ENCODE peak calls at places on chromosomes 11 and 22, in ten cellular contexts. A is renal cortical epithelial cell; G is A549; Z is ACHN; L is stimulated activated CD4-positive, alpha-beta T cell treated with anti-CD3 and anti-CD28 coated beads, Interleukin-4, amount 100 ng/mL, for 1 hour; Y is EL; F is Caki2; R is NCI-H146; N is HL-60; H is H54. K is an unnamed sample.

GRCh38 chr11:81007046-81007445 is 1566.2 kb upstream of the TENM4 start:
- DNase-seq in L (no peak), F (peak; percentile 12), G (no peak), N (no peak), H (no peak), Z (peak; percentile 49), R (no peak), A (peak; percentile 55), Y (no peak), K (no peak)

GRCh38 chr11:120168108-120168959 is 30.4 kb upstream of the TRIM29 start:
- DNase-seq in A (no peak), R (no peak), L (no peak), N (no peak), Y (no peak), F (no peak), G (no peak), H (no peak), Z (no peak), K (no peak)

GRCh38 chr11:69480547-69481392 is 693 bp upstream of the LINC01488 start:
- DNase-seq in N (no peak), Y (peak; percentile 21), R (no peak), H (no peak), G (peak; percentile 35), L (no peak), F (no peak), Z (no peak), A (no peak), K (no peak)

GRCh38 chr11:83681944-83682644 is 395.9 kb upstream of the CCDC90B start:
- DNase-seq in A (no peak), L (no peak), F (no peak), G (no peak), N (no peak), R (no peak), H (no peak), Y (no peak), Z (no peak), K (no peak)

GRCh38 chr22:43228330-43228729 is 41.4 kb upstream of the TTLL12 start:
- DNase-seq in N (peak; percentile 55), A (no peak), Z (peak; percentile 19), H (peak; percentile 30), F (no peak), G (peak; percentile 35), R (no peak), Y (peak; percentile 27), L (peak; percentile 21), K (no peak)

GRCh38 chr11:10114593-10115404 is 179.2 kb downstream of the SBF2 start:
- DNase-seq in R (no peak), Y (peak; percentile 53), L (no peak), N (no peak), F (no peak), G (no peak), Z (no peak), A (no peak), H (no peak), K (no peak)

GRCh38 chr11:13663631-13664071 is 4.8 kb upstream of the FAR1 start:
- DNase-seq in L (no peak), Y (peak; percentile 40), H (peak; percentile 44), F (no peak), G (no peak), R (no peak), Z (peak; percentile 8), A (peak; percentile 29), N (no peak), K (peak; percentile 16)

GRCh38 chr22:28328751-28329150 is 350.9 kb downstream of the TTC28 start:
- DNase-seq in G (no peak), R (no peak), Z (no peak), H (no peak), A (peak; percentile 52), Y (no peak), N (no peak), F (no peak), L (no peak), K (no peak)